ENCODE peak calls at places on chromosomes 1 and 21, in four cellular contexts. R is heart left ventricle, I is testis, Z is HCT116. W is an unnamed sample.
A peak's percentile ranks its signal among the peaks of the same experiment; 100 is the strongest.

GRCh38 chr1:112689842-112690237 is 15.4 kb downstream of the MOV10 start:
- DNase-seq in R (no peak), I (no peak), Z (no peak), W (no peak)

GRCh38 chr21:42218836-42219605 is at the start of gene ABCG1:
- DNase-seq in R (peak; percentile 62), I (peak; percentile 40), Z (no peak), W (no peak)

GRCh38 chr1:209428241-209428921 is 155.1 kb upstream of the CAMK1G start:
- DNase-seq in R (no peak), I (no peak), Z (no peak), W (no peak)

GRCh38 chr1:4379451-4380175 is 274.8 kb upstream of the AJAP1 start:
- DNase-seq in R (peak; percentile 48), I (no peak), Z (no peak), W (no peak)

GRCh38 chr21:33025471-33026298 is at the start of gene OLIG2:
- DNase-seq in R (no peak), I (no peak), Z (no peak), W (no peak)

GRCh38 chr1:164637461-164638375 is 78.7 kb downstream of the PBX1 start:
- DNase-seq in R (peak; percentile 81), I (no peak), Z (peak; percentile 56), W (peak; percentile 57)

GRCh38 chr1:219467524-219467923 is 145.4 kb downstream of the ZC3H11B start:
- DNase-seq in R (no peak), I (no peak), Z (no peak), W (no peak)

GRCh38 chr1:64171797-64172281 is 31.6 kb upstream of the UBE2U start:
- DNase-seq in R (no peak), I (no peak), Z (peak; percentile 13), W (no peak)

GRCh38 chr1:54876814-54877213 is 10.2 kb downstream of the DHCR24 start:
- DNase-seq in R (no peak), I (no peak), Z (no peak), W (no peak)

GRCh38 chr21:42424848-42425602 is 21.3 kb downstream of the UBASH3A start:
- DNase-seq in R (no peak), I (no peak), Z (no peak), W (no peak)

GRCh38 chr1:60213253-60213652 is 139.7 kb upstream of the C1orf87 start:
- DNase-seq in R (no peak), I (no peak), Z (no peak), W (no peak)

GRCh38 chr1:202245391-202245790 is 51.8 kb downstream of the LGR6 start:
- DNase-seq in R (no peak), I (no peak), Z (no peak), W (no peak)

GRCh38 chr1:27967106-27967883 is 7.5 kb downstream of the XKR8 start:
- DNase-seq in R (no peak), I (no peak), Z (no peak), W (no peak)

GRCh38 chr1:27968692-27969091 is 8.9 kb downstream of the XKR8 start:
- DNase-seq in R (no peak), I (no peak), Z (peak; percentile 75), W (no peak)

GRCh38 chr1:27966402-27967105 is 6.8 kb downstream of the XKR8 start:
- DNase-seq in R (no peak), I (no peak), Z (peak; percentile 19), W (no peak)

GRCh38 chr1:27970401-27970800 is 10.6 kb downstream of the XKR8 start:
- DNase-seq in R (peak; percentile 55), I (no peak), Z (no peak), W (peak; percentile 43)

DNA sequence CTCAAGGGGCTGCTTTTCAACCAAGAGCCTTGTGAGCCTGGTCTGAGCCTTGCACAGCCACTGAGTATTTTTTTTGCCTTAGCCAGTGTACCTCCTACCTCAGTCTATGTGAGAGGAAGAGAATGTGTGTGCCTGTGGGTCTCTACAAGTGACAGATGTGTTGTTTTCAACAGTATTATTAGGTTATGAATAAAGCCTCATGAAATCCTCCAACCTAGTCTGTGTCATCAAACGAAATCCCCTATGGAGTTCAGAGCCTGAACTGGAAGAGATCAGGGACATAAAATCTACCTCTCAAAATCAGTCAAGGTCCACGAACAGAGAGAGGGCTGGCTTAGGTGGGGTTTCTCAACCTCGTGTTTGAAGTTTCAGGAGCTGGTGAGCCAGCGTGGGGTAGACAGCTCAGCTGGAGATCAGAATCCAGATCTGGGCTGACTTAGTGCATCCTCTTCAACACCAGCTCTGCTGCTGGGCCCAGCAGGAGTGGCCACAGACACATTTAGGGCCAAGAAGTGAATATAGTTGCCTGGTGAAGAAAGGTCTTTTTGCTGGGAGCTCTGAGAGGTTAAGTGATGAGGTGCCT is 8.2 kb downstream of the XKR8 start:
- DNase-seq in R (no peak), I (no peak), Z (no peak), W (no peak)
- H3K27ac ChIP-seq in R (no peak overlapping the region), I (no peak overlapping the region), Z (no peak overlapping the region), W (no peak overlapping the region)

DNA sequence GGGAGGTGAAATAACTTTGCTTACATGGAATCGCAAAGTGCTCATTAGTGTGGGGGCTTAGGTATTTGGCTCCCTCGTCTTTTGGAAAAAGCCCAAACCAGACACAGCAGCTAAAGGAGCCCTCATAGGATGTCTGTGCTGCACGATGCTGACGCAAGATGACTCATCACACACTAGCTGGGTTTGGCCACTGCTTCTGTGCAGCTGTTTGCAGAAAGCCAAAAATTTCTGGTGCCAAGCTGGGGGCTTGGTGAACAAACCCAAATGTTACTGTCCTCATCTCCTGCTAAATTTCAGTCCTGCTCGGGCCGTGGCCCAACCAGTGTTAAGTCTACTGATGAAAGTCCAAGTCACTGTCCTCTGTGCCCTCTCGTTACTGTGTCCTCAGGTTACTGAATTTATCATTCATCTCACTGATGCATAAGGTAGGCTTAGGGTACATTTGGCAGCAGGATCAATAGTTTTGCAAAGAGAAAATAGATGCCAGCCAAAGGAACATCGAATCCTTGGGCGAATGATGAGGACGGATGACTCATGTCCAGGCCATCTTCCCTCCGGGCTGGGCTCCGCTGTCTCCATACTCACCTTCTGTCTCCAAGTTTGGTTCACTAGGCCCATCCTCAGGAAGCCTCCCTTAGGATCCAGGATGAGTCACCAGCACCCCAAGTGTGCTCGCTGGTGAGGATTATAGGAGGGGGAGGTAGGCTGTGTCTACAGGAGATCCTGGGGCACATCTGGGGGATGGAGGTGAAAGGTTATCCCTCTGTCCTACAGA is 177.7 kb downstream of the ADSS2 start:
- DNase-seq in R (peak; percentile 62), I (peak; percentile 51), Z (peak; percentile 42), W (peak; percentile 74)
- TF ChIP-seq POLR2A in R (no peak), I (no peak), Z (no peak), W (no peak)

DNA sequence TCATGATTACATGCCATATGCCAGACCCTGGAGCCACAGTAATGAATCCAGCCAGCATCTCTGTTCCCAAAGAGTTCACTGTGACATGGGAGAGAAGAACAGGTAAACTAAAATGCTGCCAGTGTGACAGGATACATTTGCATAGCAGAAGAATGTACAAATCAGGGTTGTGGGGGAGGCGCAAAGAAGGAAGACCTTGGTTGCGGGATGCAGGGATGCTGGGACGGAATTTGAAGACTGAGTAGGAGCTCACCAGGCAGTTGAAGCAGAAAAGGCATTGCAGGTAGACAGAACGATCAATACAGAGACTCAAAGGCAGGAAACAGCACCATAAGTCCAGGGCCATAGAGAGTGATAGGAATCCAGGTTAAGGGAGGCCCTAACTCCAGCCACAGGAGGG is 180.3 kb upstream of the ZC3H12A start:
- DNase-seq in R (no peak), I (no peak), Z (no peak), W (no peak)
- H3K27ac ChIP-seq in R (no peak overlapping the region), I (no peak overlapping the region), Z (no peak overlapping the region), W (no peak overlapping the region)

GRCh38 chr1:20733361-20733975 is 965 bp upstream of the SH2D5 start:
- DNase-seq in R (no peak), I (no peak), Z (no peak), W (no peak)
- TF ChIP-seq POLR2A in R (no peak), I (no peak), Z (no peak), W (no peak)

GRCh38 chr1:167633258-167633944 is 3.4 kb downstream of the RCSD1 start:
- DNase-seq in R (no peak), I (no peak), Z (no peak), W (no peak)
- H3K27ac ChIP-seq in R (peak overlapping the region; percentile 97), I (no peak overlapping the region), Z (no peak overlapping the region), W (no peak overlapping the region)

GRCh38 chr1:26110731-26111529 is 694 bp upstream of the PDIK1L start:
- DNase-seq in R (peak; percentile 88), I (peak; percentile 91), Z (peak; percentile 48), W (peak; percentile 73)
- TF ChIP-seq POLR2A in R (no peak), I (no peak), Z (peak; percentile 25), W (no peak)

GRCh38 chr1:32220746-32221580 is 1.2 kb downstream of the TMEM234 start:
- DNase-seq in R (no peak), I (no peak), Z (no peak), W (no peak)
- H3K27ac ChIP-seq in R (no peak overlapping the region), I (no peak overlapping the region), Z (peak overlapping the region; percentile 68), W (peak overlapping the region; percentile 89)